ENCODE peak calls at places on chromosomes 13 and 19, in five cellular contexts. W is H9, C is neuronal stem cell, K is IMR-90, E is H1. S is an unnamed sample.

GRCh38 chr19:12733369-12733896 is 1.1 kb downstream of the TRIR start:
- DNase-seq in E (no peak), K (peak; percentile 45), C (peak; percentile 18), W (no peak), S (peak; percentile 57)

GRCh38 chr13:66853559-66853958 is 376.6 kb downstream of the PCDH9 start:
- DNase-seq in K (no peak), C (no peak), E (no peak), W (no peak), S (no peak)

GRCh38 chr19:17766543-17767131 is 15.4 kb downstream of the FCHO1 start:
- DNase-seq in C (peak; percentile 70), K (peak; percentile 77), W (peak; percentile 93), E (peak; percentile 94), S (peak; percentile 83)

GRCh38 chr19:13001502-13002388 is 6.5 kb downstream of the NFIX start:
- DNase-seq in W (no peak), K (no peak), E (no peak), C (no peak), S (no peak)

GRCh38 chr13:37001921-37002250 is 1.3 kb downstream of the EXOSC8 start:
- DNase-seq in E (no peak), W (no peak), C (no peak), K (no peak), S (peak; percentile 6)

GRCh38 chr19:30227661-30228112 is 144.5 kb upstream of the ZNF536 start:
- DNase-seq in E (peak; percentile 87), W (peak; percentile 72), K (peak; percentile 24), C (peak; percentile 84), S (peak; percentile 46)

GRCh38 chr19:23996549-23996948 is 81.9 kb downstream of the ZNF726 start:
- DNase-seq in C (no peak), K (no peak), E (peak; percentile 56), W (peak; percentile 28), S (no peak)

GRCh38 chr19:20077791-20078463 is at the start of gene ZNF90:
- DNase-seq in E (peak; percentile 96), C (peak; percentile 95), K (peak; percentile 93), W (peak; percentile 97), S (peak; percentile 95)

GRCh38 chr19:15262011-15262410 is 29.8 kb upstream of the EPHX3 start:
- DNase-seq in E (no peak), C (no peak), W (no peak), K (no peak), S (no peak)

GRCh38 chr19:50511069-50511822 is at the start of gene JOSD2:
- DNase-seq in W (peak; percentile 98), E (peak; percentile 94), K (peak; percentile 99), C (peak; percentile 99), S (peak; percentile 99)

GRCh38 chr13:71860547-71861131 is 6.4 kb downstream of the DACH1 start:
- DNase-seq in K (no peak), C (no peak), W (no peak), E (no peak), S (no peak)

GRCh38 chr13:50141660-50142010 is 126.4 kb downstream of the KCNRG start:
- DNase-seq in W (no peak), E (no peak), K (no peak), C (no peak), S (no peak)

GRCh38 chr13:70960841-70961443 is 852.7 kb upstream of the KLHL1 start:
- DNase-seq in W (no peak), E (no peak), C (peak; percentile 29), K (peak; percentile 13), S (peak; percentile 50)

GRCh38 chr19:28569132-28570114 is 643.5 kb downstream of the UQCRFS1 start:
- DNase-seq in W (peak; percentile 57), E (no peak), C (no peak), K (no peak), S (no peak)

GRCh38 chr13:105918842-105919741 is 616.4 kb downstream of the EFNB2 start:
- DNase-seq in K (peak; percentile 82), W (peak; percentile 51), C (no peak), E (no peak), S (peak; percentile 86)

GRCh38 chr19:14416743-14417214 is 2.4 kb downstream of the DDX39A start:
- DNase-seq in W (no peak), E (no peak), K (no peak), C (no peak), S (no peak)

GRCh38 chr13:105599477-105600037 is 935.9 kb downstream of the EFNB2 start:
- DNase-seq in C (no peak), W (no peak), E (no peak), K (no peak), S (peak; percentile 23)

GRCh38 chr13:99305180-99305965 is 1.8 kb downstream of the GPR183 start:
- DNase-seq in E (no peak), K (no peak), W (no peak), C (no peak), S (no peak)

GRCh38 chr13:23613971-23614370 is 43.8 kb downstream of the TNFRSF19 start:
- DNase-seq in W (no peak), C (no peak), E (no peak), K (no peak), S (no peak)

GRCh38 chr19:47853003-47853402 is 6.0 kb upstream of the TPRX2 start:
- DNase-seq in E (no peak), K (no peak), C (no peak), W (no peak), S (no peak)

GRCh38 chr13:92806215-92806614 is 420.4 kb upstream of the GPC6 start:
- DNase-seq in W (no peak), C (no peak), E (no peak), K (no peak), S (peak; percentile 62)

GRCh38 chr19:17402982-17403855 is 2.2 kb downstream of the BST2 start:
- DNase-seq in K (no peak), W (peak; percentile 93), E (peak; percentile 88), C (peak; percentile 86), S (peak; percentile 62)

GRCh38 chr13:101757446-101758039 is 305.1 kb downstream of the ITGBL1 start:
- DNase-seq in E (no peak), C (no peak), K (peak; percentile 50), W (no peak), S (peak; percentile 45)

GRCh38 chr13:98478134-98479129 is 98.5 kb downstream of the STK24 start:
- DNase-seq in E (no peak), K (peak; percentile 36), W (peak; percentile 52), C (peak; percentile 57), S (peak; percentile 68)

GRCh38 chr19:4841366-4841704 is 9.8 kb upstream of the TICAM1 start:
- DNase-seq in C (no peak), W (no peak), E (no peak), K (no peak), S (no peak)

GRCh38 chr13:27176772-27177171 is 5.2 kb upstream of the USP12 start:
- DNase-seq in K (no peak), W (no peak), C (no peak), E (no peak), S (no peak)

GRCh38 chr13:30974350-30974749 is 41.9 kb downstream of the TEX26 start:
- DNase-seq in C (no peak), W (no peak), K (no peak), E (no peak), S (no peak)

GRCh38 chr19:56637976-56638555 is 4.9 kb upstream of the SMIM17 start:
- DNase-seq in W (peak; percentile 69), E (peak; percentile 85), K (peak; percentile 65), C (peak; percentile 90), S (peak; percentile 52)

GRCh38 chr19:18416778-18417249 is 2.4 kb upstream of the SSBP4 start:
- DNase-seq in C (peak; percentile 77), W (peak; percentile 87), E (peak; percentile 86), K (peak; percentile 78), S (peak; percentile 97)

GRCh38 chr13:108425056-108425455 is 155.5 kb downstream of the TNFSF13B start:
- DNase-seq in W (no peak), E (no peak), C (no peak), K (no peak), S (no peak)

DNA sequence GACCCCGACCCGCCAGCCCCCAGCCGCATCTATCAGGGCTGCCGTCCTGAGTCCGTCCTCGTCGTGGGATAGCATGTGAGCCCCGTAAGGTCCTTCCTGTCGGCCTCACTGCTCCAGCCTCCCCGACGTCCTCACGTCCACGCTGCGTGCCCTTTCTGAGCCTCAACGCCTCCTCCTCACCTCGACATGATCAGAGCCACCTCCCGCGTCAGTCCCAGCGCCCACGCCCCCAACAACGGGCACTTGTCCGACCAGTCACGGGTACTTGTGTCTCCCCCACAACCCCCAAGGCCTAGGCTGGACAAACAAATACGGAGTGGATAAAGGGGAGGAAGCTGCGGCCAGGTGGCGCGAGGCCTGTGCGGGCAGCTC is 665 bp downstream of the ZNF497 start:
- DNase-seq in E (no peak), C (peak; percentile 61), W (no peak), K (peak; percentile 47), S (no peak)
- H3K23ac ChIP-seq in E (no peak overlapping the region), C (peak overlapping the region; percentile 99), W (no peak overlapping the region), K (peak overlapping the region; percentile 87), S (no peak overlapping the region)

DNA sequence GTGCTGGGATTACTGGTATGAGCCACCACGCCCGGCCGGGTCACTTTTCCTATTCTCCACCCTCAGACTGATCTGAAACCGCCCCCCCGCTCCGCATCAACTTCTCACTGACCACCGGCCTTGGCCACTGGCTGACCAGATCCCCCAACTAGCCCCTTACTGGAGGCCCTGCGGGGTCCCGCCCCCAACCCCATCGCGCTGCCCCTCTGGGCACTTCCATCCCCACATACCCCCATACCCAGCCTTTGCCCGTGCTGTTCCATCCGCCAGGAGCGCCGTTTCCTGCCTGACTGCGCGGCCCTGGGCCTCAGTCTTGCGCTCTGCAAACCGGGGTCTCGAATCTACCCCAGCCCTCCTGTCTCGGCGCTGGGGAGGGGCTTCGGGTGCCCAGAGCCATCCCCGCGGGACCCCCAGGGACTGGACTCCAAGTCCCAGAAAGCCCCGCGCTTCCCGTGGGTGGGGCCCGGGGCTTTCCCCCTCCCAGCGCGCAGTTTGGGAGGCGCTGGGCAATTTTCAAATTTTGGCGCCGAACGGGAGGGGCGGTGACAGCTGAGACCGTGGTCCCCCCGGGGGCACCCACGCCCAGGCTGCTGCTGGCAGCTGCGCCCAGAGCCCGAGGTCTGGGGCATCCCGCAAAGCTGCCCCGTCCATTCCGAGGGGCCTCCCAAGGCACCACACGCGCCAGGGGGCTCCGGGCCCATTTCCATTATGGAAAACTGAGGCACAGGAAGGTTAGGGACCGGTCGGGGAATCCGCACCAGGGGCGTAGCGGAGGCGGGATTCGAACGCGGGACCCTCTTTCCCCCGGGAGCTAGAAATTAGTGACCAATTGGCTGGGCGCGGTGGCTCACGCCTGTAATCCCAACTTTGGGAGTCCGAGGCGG is 5.2 kb upstream of the LMNB2 start:
- DNase-seq in W (peak; percentile 84), E (peak; percentile 82), C (peak; percentile 56), K (peak; percentile 56), S (peak; percentile 68)
- H3K23ac ChIP-seq in W (no peak overlapping the region), E (no peak overlapping the region), C (peak overlapping the region; percentile 73), K (peak overlapping the region; percentile 88), S (no peak overlapping the region)

GRCh38 chr19:40663712-40664692 is 26.4 kb downstream of the NUMBL start:
- DNase-seq in K (peak; percentile 50), C (no peak), W (no peak), E (no peak), S (peak; percentile 63)
- H3K23ac ChIP-seq in K (peak overlapping the region; percentile 99), C (peak overlapping the region; percentile 81), W (no peak overlapping the region), E (no peak overlapping the region), S (no peak overlapping the region)

DNA sequence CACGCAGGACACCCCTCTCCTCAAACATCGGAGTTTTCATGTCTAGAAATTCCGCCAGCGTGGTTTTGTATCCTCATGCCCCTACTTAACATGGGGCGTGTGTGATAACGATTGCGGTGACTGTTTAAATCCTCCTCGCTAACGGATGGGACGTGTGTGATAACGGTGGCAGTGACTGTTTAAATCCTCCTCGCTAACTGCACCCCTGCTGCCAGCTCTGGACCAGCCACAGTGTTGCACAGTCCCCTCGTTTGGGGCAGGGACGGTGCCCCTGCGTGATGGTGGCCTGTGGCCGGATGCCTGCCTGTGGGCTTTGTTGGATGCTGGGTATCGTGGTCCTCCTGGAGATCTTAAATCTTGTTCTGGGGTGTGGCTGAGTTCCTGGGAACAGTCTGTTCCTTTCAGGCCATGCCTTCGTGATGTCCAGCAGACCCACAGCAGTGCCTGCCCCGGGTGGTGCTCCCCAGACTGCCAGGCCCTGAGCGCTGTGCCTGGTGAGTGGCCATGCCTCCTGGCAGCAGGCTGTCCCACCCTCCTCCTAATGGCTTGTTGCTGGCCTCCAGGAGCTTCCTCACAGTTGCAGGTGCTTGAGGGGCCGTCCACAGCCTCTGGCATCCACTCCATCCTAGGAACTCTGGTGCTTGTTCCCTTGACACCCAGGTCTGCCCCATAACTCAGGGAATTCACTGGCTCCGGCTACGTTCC is 122.5 kb upstream of the MCF2L start:
- DNase-seq in E (no peak), W (no peak), K (no peak), C (no peak), S (no peak)
- H3K23ac ChIP-seq in E (no peak overlapping the region), W (no peak overlapping the region), K (no peak overlapping the region), C (peak overlapping the region; percentile 69), S (no peak overlapping the region)